ENCODE peak calls at places on chromosome 17, in eight cellular contexts. D, X, F, A, V, O, S and K are unnamed samples.

GRCh38 chr17:75260679-75261335 is 599 bp downstream of the GGA3 start:
- DNase-seq in D (no peak), X (no peak), F (no peak), A (no peak), V (no peak), O (no peak), S (peak), K (no peak)

GRCh38 chr17:234163-235047 is 53.0 kb upstream of the DOC2B start:
- DNase-seq in D (no peak), X (no peak), F (no peak), A (no peak), V (no peak), O (peak), S (no peak), K (no peak)

GRCh38 chr17:17206913-17207368 is 808 bp upstream of the PLD6 start:
- DNase-seq in D (no peak), X (no peak), F (no peak), A (no peak), V (no peak), O (no peak), S (no peak), K (peak)

GRCh38 chr17:35953720-35954119 is 10.2 kb upstream of the LYZL6 start:
- DNase-seq in D (no peak), X (no peak), F (no peak), A (no peak), V (no peak), O (no peak), S (no peak), K (peak)

GRCh38 chr17:2598166-2598565 is 4.7 kb downstream of the PAFAH1B1 start:
- DNase-seq in D (no peak), X (no peak), F (no peak), A (no peak), V (no peak), O (peak), S (peak), K (no peak)

GRCh38 chr17:50686494-50687199 is 21.1 kb downstream of the ANKRD40 start:
- DNase-seq in D (no peak), X (no peak), F (no peak), A (no peak), V (no peak), O (peak), S (peak), K (no peak)

GRCh38 chr17:6994666-6995246 is 1.1 kb upstream of the ALOX12 start:
- DNase-seq in D (no peak), X (no peak), F (no peak), A (no peak), V (no peak), O (no peak), S (no peak), K (no peak)

GRCh38 chr17:44655983-44656700 is at the start of gene MEIOC:
- DNase-seq in D (peak), X (no peak), F (peak), A (peak), V (no peak), O (peak), S (peak), K (peak)

GRCh38 chr17:38454528-38454927 is 26.3 kb downstream of the ARHGAP23 start:
- DNase-seq in D (no peak), X (no peak), F (no peak), A (no peak), V (peak), O (peak), S (peak), K (no peak)

GRCh38 chr17:46099865-46100264 is 93.4 kb downstream of the KANSL1 start:
- DNase-seq in D (no peak), X (no peak), F (peak), A (no peak), V (no peak), O (no peak), S (no peak), K (no peak)

GRCh38 chr17:49575524-49576120 is at the start of gene NXPH3:
- DNase-seq in D (peak), X (no peak), F (peak), A (peak), V (no peak), O (peak), S (no peak), K (peak)

GRCh38 chr17:57552114-57552601 is 192.9 kb downstream of the CCDC182 start:
- DNase-seq in D (no peak), X (no peak), F (no peak), A (peak), V (no peak), O (no peak), S (peak), K (peak)

GRCh38 chr17:71023631-71024030 is 854.3 kb downstream of the KCNJ2 start:
- DNase-seq in D (peak), X (no peak), F (peak), A (no peak), V (no peak), O (no peak), S (peak), K (no peak)

GRCh38 chr17:57260325-57261083 is 4.2 kb downstream of the MSI2 start:
- DNase-seq in D (peak), X (no peak), F (peak), A (no peak), V (no peak), O (no peak), S (no peak), K (no peak)

GRCh38 chr17:43591750-43592562 is 45.8 kb upstream of the ETV4 start:
- DNase-seq in D (no peak), X (peak), F (no peak), A (no peak), V (no peak), O (peak), S (peak), K (no peak)

GRCh38 chr17:9937901-9938300 is 32.8 kb upstream of the RCVRN start:
- DNase-seq in D (no peak), X (no peak), F (no peak), A (no peak), V (no peak), O (no peak), S (no peak), K (no peak)

GRCh38 chr17:30961213-30962188 is 9.3 kb upstream of the RNF135 start:
- DNase-seq in D (no peak), X (no peak), F (no peak), A (no peak), V (no peak), O (no peak), S (peak), K (no peak)